ENCODE peak calls at places on chromosomes 3 and 15, in six cellular contexts. G is SHP77, R is neural crest cell, X is upper lobe of right lung, Q is PC-9, N is NCI-H1694 treated with DMSO at 0.1 percent for 48 hours. Y is an unnamed sample.

GRCh38 chr15:74780983-74781672 is 752 bp upstream of the CSK start:
- DNase-seq in G (no peak), R (no peak), X (no peak), Q (no peak), N (no peak), Y (peak)

GRCh38 chr15:43085921-43086320 is 19.9 kb downstream of the UBR1 start:
- DNase-seq in G (no peak), R (no peak), X (no peak), Q (no peak), N (no peak), Y (no peak)

GRCh38 chr3:136818191-136818850 is 605 bp upstream of the SLC35G2 start:
- DNase-seq in G (peak), R (no peak), X (no peak), Q (peak), N (no peak), Y (no peak)

GRCh38 chr15:69537888-69538287 is 85.3 kb downstream of the RPLP1 start:
- DNase-seq in G (no peak), R (no peak), X (no peak), Q (no peak), N (peak), Y (no peak)

GRCh38 chr3:18295171-18295920 is 129.8 kb downstream of the SATB1 start:
- DNase-seq in G (no peak), R (no peak), X (peak), Q (peak), N (no peak), Y (peak)

GRCh38 chr15:51917493-51917892 is 54.1 kb downstream of the LEO1 start:
- DNase-seq in G (peak), R (no peak), X (peak), Q (peak), N (no peak), Y (peak)

GRCh38 chr15:22811640-22812039 is 25.2 kb downstream of the NIPA1 start:
- DNase-seq in G (peak), R (peak), X (no peak), Q (no peak), N (no peak), Y (peak)

GRCh38 chr3:124850633-124851032 is 36.5 kb downstream of the ITGB5 start:
- DNase-seq in G (no peak), R (no peak), X (no peak), Q (no peak), N (no peak), Y (no peak)

GRCh38 chr15:27535445-27536129 is 563.5 kb downstream of the OCA2 start:
- DNase-seq in G (no peak), R (no peak), X (no peak), Q (no peak), N (no peak), Y (no peak)

GRCh38 chr3:51813539-51813938 is 34.5 kb upstream of the IQCF6 start:
- DNase-seq in G (no peak), R (no peak), X (no peak), Q (no peak), N (no peak), Y (no peak)

GRCh38 chr3:101171797-101172196 is 148.6 kb downstream of the IMPG2 start:
- DNase-seq in G (no peak), R (no peak), X (no peak), Q (no peak), N (no peak), Y (no peak)

GRCh38 chr3:43436507-43437140 is 150.3 kb downstream of the SNRK start:
- DNase-seq in G (no peak), R (no peak), X (no peak), Q (no peak), N (no peak), Y (no peak)

Y was measured in HL-60.